ENCODE peak calls at places on chromosomes 16 and 17, in six cellular contexts. One of them, this sample, is unnamed.

GRCh38 chr17:37607637-37608368 is 1.4 kb downstream of the SYNRG start:
- DNase-seq in T-cell: peak
- DNase-seq in HFF-Myc: no peak
- DNase-seq in left cardiac atrium: no peak
- DNase-seq in tibial artery: no peak
- DNase-seq in stomach: no peak
- DNase-seq in this sample: no peak

GRCh38 chr16:84322749-84323148 is 28.1 kb downstream of the WFDC1 start:
- DNase-seq in stomach: no peak
- DNase-seq in T-cell: no peak
- DNase-seq in left cardiac atrium: no peak
- DNase-seq in tibial artery: no peak
- DNase-seq in HFF-Myc: no peak
- DNase-seq in this sample: no peak

GRCh38 chr17:68580236-68580903 is 20.8 kb downstream of the FAM20A start:
- DNase-seq in tibial artery: peak
- DNase-seq in HFF-Myc: peak
- DNase-seq in left cardiac atrium: peak
- DNase-seq in stomach: no peak
- DNase-seq in T-cell: no peak
- DNase-seq in this sample: peak

GRCh38 chr17:80270104-80270503 is 9.5 kb downstream of the RNF213 start:
- DNase-seq in stomach: no peak
- DNase-seq in T-cell: no peak
- DNase-seq in tibial artery: no peak
- DNase-seq in HFF-Myc: no peak
- DNase-seq in left cardiac atrium: no peak
- DNase-seq in this sample: no peak

GRCh38 chr17:77728022-77728671 is 230.4 kb upstream of the TNRC6C start:
- DNase-seq in tibial artery: peak
- DNase-seq in T-cell: peak
- DNase-seq in left cardiac atrium: peak
- DNase-seq in stomach: no peak
- DNase-seq in HFF-Myc: peak
- DNase-seq in this sample: no peak

GRCh38 chr17:73489333-73489732 is 154.9 kb downstream of the SDK2 start:
- DNase-seq in T-cell: no peak
- DNase-seq in left cardiac atrium: no peak
- DNase-seq in tibial artery: no peak
- DNase-seq in stomach: no peak
- DNase-seq in HFF-Myc: no peak
- DNase-seq in this sample: no peak

GRCh38 chr16:11168386-11169065 is 87.5 kb downstream of the SOCS1 start:
- DNase-seq in HFF-Myc: no peak
- DNase-seq in stomach: no peak
- DNase-seq in T-cell: no peak
- DNase-seq in left cardiac atrium: no peak
- DNase-seq in tibial artery: no peak
- DNase-seq in this sample: no peak

GRCh38 chr17:67020293-67020766 is 24.0 kb upstream of the CACNG1 start:
- DNase-seq in HFF-Myc: no peak
- DNase-seq in T-cell: no peak
- DNase-seq in left cardiac atrium: no peak
- DNase-seq in stomach: no peak
- DNase-seq in tibial artery: no peak
- DNase-seq in this sample: no peak

GRCh38 chr16:19377864-19378263 is 39.8 kb upstream of the TMC5 start:
- DNase-seq in tibial artery: no peak
- DNase-seq in HFF-Myc: no peak
- DNase-seq in stomach: no peak
- DNase-seq in left cardiac atrium: no peak
- DNase-seq in T-cell: no peak
- DNase-seq in this sample: no peak

GRCh38 chr16:31471875-31472558 is at the start of gene TGFB1I1:
- DNase-seq in left cardiac atrium: peak
- DNase-seq in stomach: no peak
- DNase-seq in tibial artery: peak
- DNase-seq in T-cell: no peak
- DNase-seq in HFF-Myc: no peak
- DNase-seq in this sample: no peak

GRCh38 chr17:19270951-19271611 is 33.9 kb downstream of the EPN2 start:
- DNase-seq in stomach: no peak
- DNase-seq in T-cell: no peak
- DNase-seq in tibial artery: no peak
- DNase-seq in left cardiac atrium: peak
- DNase-seq in HFF-Myc: no peak
- DNase-seq in this sample: no peak

GRCh38 chr17:45426561-45426960 is 6.1 kb downstream of the ARHGAP27 start:
- DNase-seq in tibial artery: no peak
- DNase-seq in left cardiac atrium: no peak
- DNase-seq in stomach: no peak
- DNase-seq in T-cell: no peak
- DNase-seq in HFF-Myc: no peak
- DNase-seq in this sample: no peak

GRCh38 chr16:71337631-71338030 is 20.9 kb upstream of the CALB2 start:
- DNase-seq in left cardiac atrium: no peak
- DNase-seq in stomach: no peak
- DNase-seq in tibial artery: no peak
- DNase-seq in T-cell: no peak
- DNase-seq in HFF-Myc: no peak
- DNase-seq in this sample: no peak

GRCh38 chr17:57008958-57009357 is 31.0 kb downstream of the SCPEP1 start:
- DNase-seq in tibial artery: no peak
- DNase-seq in T-cell: no peak
- DNase-seq in left cardiac atrium: no peak
- DNase-seq in stomach: no peak
- DNase-seq in HFF-Myc: no peak
- DNase-seq in this sample: no peak

GRCh38 chr17:47266782-47267181 is 13.2 kb downstream of the ITGB3 start:
- DNase-seq in tibial artery: no peak
- DNase-seq in stomach: no peak
- DNase-seq in left cardiac atrium: no peak
- DNase-seq in HFF-Myc: no peak
- DNase-seq in T-cell: no peak
- DNase-seq in this sample: no peak

GRCh38 chr16:79850348-79850747 is 249.8 kb upstream of the MAF start:
- DNase-seq in tibial artery: no peak
- DNase-seq in stomach: no peak
- DNase-seq in T-cell: no peak
- DNase-seq in HFF-Myc: no peak
- DNase-seq in left cardiac atrium: no peak
- DNase-seq in this sample: no peak

GRCh38 chr16:81445926-81446317 is 1.3 kb downstream of the CMIP start:
- DNase-seq in T-cell: no peak
- DNase-seq in left cardiac atrium: no peak
- DNase-seq in HFF-Myc: no peak
- DNase-seq in stomach: no peak
- DNase-seq in tibial artery: no peak
- DNase-seq in this sample: no peak

GRCh38 chr17:14123579-14124278 is 54.4 kb downstream of the COX10 start:
- DNase-seq in tibial artery: no peak
- DNase-seq in left cardiac atrium: no peak
- DNase-seq in HFF-Myc: no peak
- DNase-seq in stomach: no peak
- DNase-seq in T-cell: no peak
- DNase-seq in this sample: no peak

This sample was measured in lung.